ENCODE peak calls at places on chromosomes 7 and 10, in eight cellular contexts. O is GM12892, G is T1000, B is G401, E is NCI-H2107, L is SJSA1, Z is astrocyte of the cerebellum, R is endothelial cell. V is an unnamed sample.

GRCh38 chr7:100604976-100605911 is 3.1 kb downstream of the PCOLCE start:
- DNase-seq in E (no peak), B (peak; percentile 24), R (peak; percentile 45), G (no peak), O (no peak), L (no peak), Z (no peak), V (no peak)

GRCh38 chr7:28181921-28182517 is 1.4 kb upstream of the JAZF1 start:
- DNase-seq in E (no peak), G (no peak), B (no peak), O (no peak), Z (no peak), R (no peak), L (no peak), V (no peak)

GRCh38 chr7:43639858-43640491 is 57.1 kb downstream of the STK17A start:
- DNase-seq in Z (peak; percentile 92), L (peak; percentile 60), B (peak; percentile 55), O (no peak), E (peak; percentile 50), R (no peak), G (peak; percentile 20), V (no peak)

GRCh38 chr10:132507467-132507955 is 30.1 kb upstream of the INPP5A start:
- DNase-seq in L (no peak), O (no peak), B (no peak), G (no peak), Z (no peak), E (no peak), R (no peak), V (no peak)

GRCh38 chr10:59434463-59435326 is 72.3 kb upstream of the FAM13C start:
- DNase-seq in O (no peak), G (no peak), E (no peak), R (no peak), Z (peak; percentile 28), L (peak; percentile 19), B (no peak), V (no peak)

GRCh38 chr7:102830206-102830605 is 81.4 kb downstream of the FAM185A start:
- DNase-seq in E (no peak), B (no peak), Z (no peak), G (no peak), L (peak; percentile 40), O (no peak), R (no peak), V (no peak)

GRCh38 chr10:44045020-44045419 is 339.9 kb downstream of the CXCL12 start:
- DNase-seq in Z (no peak), G (no peak), O (no peak), L (no peak), B (no peak), E (no peak), R (no peak), V (no peak)

GRCh38 chr7:1264345-1265280 is 31.9 kb downstream of the UNCX start:
- DNase-seq in G (no peak), O (no peak), B (no peak), R (no peak), Z (no peak), E (no peak), L (no peak), V (no peak)

GRCh38 chr10:89659185-89660131 is 14.4 kb upstream of the PANK1 start:
- DNase-seq in R (no peak), E (no peak), O (no peak), L (no peak), Z (peak; percentile 71), B (no peak), G (peak; percentile 30), V (peak; percentile 32)

GRCh38 chr7:44768663-44769361 is 20.2 kb downstream of the ZMIZ2 start:
- DNase-seq in E (no peak), B (peak; percentile 60), G (no peak), R (no peak), L (no peak), Z (no peak), O (no peak), V (no peak)

GRCh38 chr10:32105782-32106382 is 49.7 kb upstream of the KIF5B start:
- DNase-seq in G (no peak), E (no peak), Z (no peak), B (no peak), O (no peak), R (no peak), L (no peak), V (no peak)

GRCh38 chr10:128058746-128059125 is 67.5 kb downstream of the MKI67 start:
- DNase-seq in R (no peak), O (no peak), G (no peak), B (no peak), E (no peak), Z (no peak), L (no peak), V (no peak)

GRCh38 chr7:26461508-26461907 is 169.8 kb downstream of the SNX10 start:
- DNase-seq in L (no peak), O (no peak), R (no peak), B (no peak), E (no peak), G (no peak), Z (no peak), V (no peak)

GRCh38 chr7:157769870-157770213 is 433.0 kb downstream of the DNAJB6 start:
- DNase-seq in E (no peak), G (no peak), Z (no peak), L (no peak), R (no peak), O (no peak), B (no peak), V (no peak)

V was measured in GM12878.